ENCODE peak calls at places on chromosomes 11 and 22, in five cellular contexts. One of them, this sample, is unnamed.

GRCh38 chr11:95245038-95245437 is 14.0 kb upstream of the SESN3 start:
- DNase-seq in stimulated activated CD8-positive, alpha-beta memory T cell treated with anti-CD3 and anti-CD28 coated beads, Interleukin-4, amount 100 ng/mL, for 1 hour: no peak
- DNase-seq in keratinocyte: peak
- DNase-seq in NCI-H510A treated with DMSO at 0.1 percent for 48 hours: no peak
- DNase-seq in T-helper 2 cell: no peak
- DNase-seq in this sample: no peak

GRCh38 chr22:42915980-42916765 is 59.1 kb upstream of the ARFGAP3 start:
- DNase-seq in stimulated activated CD8-positive, alpha-beta memory T cell treated with anti-CD3 and anti-CD28 coated beads, Interleukin-4, amount 100 ng/mL, for 1 hour: no peak
- DNase-seq in keratinocyte: no peak
- DNase-seq in NCI-H510A treated with DMSO at 0.1 percent for 48 hours: peak
- DNase-seq in T-helper 2 cell: no peak
- DNase-seq in this sample: no peak

GRCh38 chr11:44219830-44220778 is 89.8 kb downstream of the ALX4 start:
- DNase-seq in stimulated activated CD8-positive, alpha-beta memory T cell treated with anti-CD3 and anti-CD28 coated beads, Interleukin-4, amount 100 ng/mL, for 1 hour: no peak
- DNase-seq in keratinocyte: no peak
- DNase-seq in NCI-H510A treated with DMSO at 0.1 percent for 48 hours: no peak
- DNase-seq in T-helper 2 cell: no peak
- DNase-seq in this sample: no peak

GRCh38 chr11:84963240-84963639 is 663.9 kb downstream of the DLG2 start:
- DNase-seq in stimulated activated CD8-positive, alpha-beta memory T cell treated with anti-CD3 and anti-CD28 coated beads, Interleukin-4, amount 100 ng/mL, for 1 hour: no peak
- DNase-seq in keratinocyte: no peak
- DNase-seq in NCI-H510A treated with DMSO at 0.1 percent for 48 hours: no peak
- DNase-seq in T-helper 2 cell: no peak
- DNase-seq in this sample: no peak

GRCh38 chr11:22792497-22792896 is 37.1 kb downstream of the SVIP start:
- DNase-seq in stimulated activated CD8-positive, alpha-beta memory T cell treated with anti-CD3 and anti-CD28 coated beads, Interleukin-4, amount 100 ng/mL, for 1 hour: no peak
- DNase-seq in keratinocyte: no peak
- DNase-seq in NCI-H510A treated with DMSO at 0.1 percent for 48 hours: no peak
- DNase-seq in T-helper 2 cell: no peak
- DNase-seq in this sample: no peak

GRCh38 chr11:15493921-15494630 is 379.4 kb downstream of the INSC start:
- DNase-seq in stimulated activated CD8-positive, alpha-beta memory T cell treated with anti-CD3 and anti-CD28 coated beads, Interleukin-4, amount 100 ng/mL, for 1 hour: no peak
- DNase-seq in keratinocyte: no peak
- DNase-seq in NCI-H510A treated with DMSO at 0.1 percent for 48 hours: peak
- DNase-seq in T-helper 2 cell: no peak
- DNase-seq in this sample: no peak

GRCh38 chr22:39543095-39543494 is 10.5 kb upstream of the RPS19BP1 start:
- DNase-seq in stimulated activated CD8-positive, alpha-beta memory T cell treated with anti-CD3 and anti-CD28 coated beads, Interleukin-4, amount 100 ng/mL, for 1 hour: no peak
- DNase-seq in keratinocyte: no peak
- DNase-seq in NCI-H510A treated with DMSO at 0.1 percent for 48 hours: no peak
- DNase-seq in T-helper 2 cell: no peak
- DNase-seq in this sample: no peak

GRCh38 chr22:40603088-40603605 is 33.4 kb downstream of the MRTFA start:
- DNase-seq in stimulated activated CD8-positive, alpha-beta memory T cell treated with anti-CD3 and anti-CD28 coated beads, Interleukin-4, amount 100 ng/mL, for 1 hour: no peak
- DNase-seq in keratinocyte: no peak
- DNase-seq in NCI-H510A treated with DMSO at 0.1 percent for 48 hours: no peak
- DNase-seq in T-helper 2 cell: no peak
- DNase-seq in this sample: no peak

GRCh38 chr11:8167796-8168195 is 1.0 kb downstream of the RIC3 start:
- DNase-seq in stimulated activated CD8-positive, alpha-beta memory T cell treated with anti-CD3 and anti-CD28 coated beads, Interleukin-4, amount 100 ng/mL, for 1 hour: no peak
- DNase-seq in keratinocyte: no peak
- DNase-seq in NCI-H510A treated with DMSO at 0.1 percent for 48 hours: peak
- DNase-seq in T-helper 2 cell: no peak
- DNase-seq in this sample: no peak

GRCh38 chr11:8719260-8720190 is 36.9 kb downstream of the RPL27A start:
- DNase-seq in stimulated activated CD8-positive, alpha-beta memory T cell treated with anti-CD3 and anti-CD28 coated beads, Interleukin-4, amount 100 ng/mL, for 1 hour: no peak
- DNase-seq in keratinocyte: peak
- DNase-seq in NCI-H510A treated with DMSO at 0.1 percent for 48 hours: no peak
- DNase-seq in T-helper 2 cell: no peak
- DNase-seq in this sample: no peak

GRCh38 chr22:19495562-19496323 is 16.0 kb downstream of the CDC45 start:
- DNase-seq in stimulated activated CD8-positive, alpha-beta memory T cell treated with anti-CD3 and anti-CD28 coated beads, Interleukin-4, amount 100 ng/mL, for 1 hour: no peak
- DNase-seq in keratinocyte: no peak
- DNase-seq in NCI-H510A treated with DMSO at 0.1 percent for 48 hours: no peak
- DNase-seq in T-helper 2 cell: no peak
- DNase-seq in this sample: no peak

GRCh38 chr22:37032134-37032534 is 12.6 kb downstream of the MPST start:
- DNase-seq in stimulated activated CD8-positive, alpha-beta memory T cell treated with anti-CD3 and anti-CD28 coated beads, Interleukin-4, amount 100 ng/mL, for 1 hour: no peak
- DNase-seq in keratinocyte: no peak
- DNase-seq in NCI-H510A treated with DMSO at 0.1 percent for 48 hours: no peak
- DNase-seq in T-helper 2 cell: no peak
- DNase-seq in this sample: no peak

GRCh38 chr11:12838463-12839120 is 164.4 kb downstream of the TEAD1 start:
- DNase-seq in stimulated activated CD8-positive, alpha-beta memory T cell treated with anti-CD3 and anti-CD28 coated beads, Interleukin-4, amount 100 ng/mL, for 1 hour: no peak
- DNase-seq in keratinocyte: no peak
- DNase-seq in NCI-H510A treated with DMSO at 0.1 percent for 48 hours: no peak
- DNase-seq in T-helper 2 cell: no peak
- DNase-seq in this sample: no peak

GRCh38 chr11:3738241-3738640 is 59.1 kb downstream of the NUP98 start:
- DNase-seq in stimulated activated CD8-positive, alpha-beta memory T cell treated with anti-CD3 and anti-CD28 coated beads, Interleukin-4, amount 100 ng/mL, for 1 hour: no peak
- DNase-seq in keratinocyte: no peak
- DNase-seq in NCI-H510A treated with DMSO at 0.1 percent for 48 hours: no peak
- DNase-seq in T-helper 2 cell: no peak
- DNase-seq in this sample: no peak

GRCh38 chr11:9714540-9714939 is 50.7 kb downstream of the SWAP70 start:
- DNase-seq in stimulated activated CD8-positive, alpha-beta memory T cell treated with anti-CD3 and anti-CD28 coated beads, Interleukin-4, amount 100 ng/mL, for 1 hour: no peak
- DNase-seq in keratinocyte: no peak
- DNase-seq in NCI-H510A treated with DMSO at 0.1 percent for 48 hours: no peak
- DNase-seq in T-helper 2 cell: no peak
- DNase-seq in this sample: no peak

GRCh38 chr11:61626580-61627380 is 45.9 kb upstream of the SYT7 start:
- DNase-seq in stimulated activated CD8-positive, alpha-beta memory T cell treated with anti-CD3 and anti-CD28 coated beads, Interleukin-4, amount 100 ng/mL, for 1 hour: no peak
- DNase-seq in keratinocyte: no peak
- DNase-seq in NCI-H510A treated with DMSO at 0.1 percent for 48 hours: peak
- DNase-seq in T-helper 2 cell: no peak
- DNase-seq in this sample: no peak

GRCh38 chr22:44639891-44640617 is 62.0 kb upstream of the PRR5 start:
- DNase-seq in stimulated activated CD8-positive, alpha-beta memory T cell treated with anti-CD3 and anti-CD28 coated beads, Interleukin-4, amount 100 ng/mL, for 1 hour: no peak
- DNase-seq in keratinocyte: no peak
- DNase-seq in NCI-H510A treated with DMSO at 0.1 percent for 48 hours: no peak
- DNase-seq in T-helper 2 cell: no peak
- DNase-seq in this sample: no peak

GRCh38 chr11:122197055-122197987 is 81.3 kb upstream of the BLID start:
- DNase-seq in stimulated activated CD8-positive, alpha-beta memory T cell treated with anti-CD3 and anti-CD28 coated beads, Interleukin-4, amount 100 ng/mL, for 1 hour: no peak
- DNase-seq in keratinocyte: peak
- DNase-seq in NCI-H510A treated with DMSO at 0.1 percent for 48 hours: no peak
- DNase-seq in T-helper 2 cell: no peak
- DNase-seq in this sample: no peak

GRCh38 chr11:1326435-1327063 is 17.1 kb upstream of the TOLLIP start:
- DNase-seq in stimulated activated CD8-positive, alpha-beta memory T cell treated with anti-CD3 and anti-CD28 coated beads, Interleukin-4, amount 100 ng/mL, for 1 hour: no peak
- DNase-seq in keratinocyte: no peak
- DNase-seq in NCI-H510A treated with DMSO at 0.1 percent for 48 hours: no peak
- DNase-seq in T-helper 2 cell: no peak
- DNase-seq in this sample: no peak

GRCh38 chr22:50338042-50338573 is 5.0 kb upstream of the PPP6R2 start:
- DNase-seq in stimulated activated CD8-positive, alpha-beta memory T cell treated with anti-CD3 and anti-CD28 coated beads, Interleukin-4, amount 100 ng/mL, for 1 hour: no peak
- DNase-seq in keratinocyte: no peak
- DNase-seq in NCI-H510A treated with DMSO at 0.1 percent for 48 hours: no peak
- DNase-seq in T-helper 2 cell: no peak
- DNase-seq in this sample: no peak

GRCh38 chr11:43222215-43222614 is 89.6 kb upstream of the API5 start:
- DNase-seq in stimulated activated CD8-positive, alpha-beta memory T cell treated with anti-CD3 and anti-CD28 coated beads, Interleukin-4, amount 100 ng/mL, for 1 hour: no peak
- DNase-seq in keratinocyte: no peak
- DNase-seq in NCI-H510A treated with DMSO at 0.1 percent for 48 hours: no peak
- DNase-seq in T-helper 2 cell: no peak
- DNase-seq in this sample: no peak

GRCh38 chr11:72634016-72634415 is 40.2 kb downstream of the PDE2A start:
- DNase-seq in stimulated activated CD8-positive, alpha-beta memory T cell treated with anti-CD3 and anti-CD28 coated beads, Interleukin-4, amount 100 ng/mL, for 1 hour: no peak
- DNase-seq in keratinocyte: no peak
- DNase-seq in NCI-H510A treated with DMSO at 0.1 percent for 48 hours: no peak
- DNase-seq in T-helper 2 cell: no peak
- DNase-seq in this sample: no peak

GRCh38 chr11:17810736-17811135 is 76.2 kb downstream of the KCNC1 start:
- DNase-seq in stimulated activated CD8-positive, alpha-beta memory T cell treated with anti-CD3 and anti-CD28 coated beads, Interleukin-4, amount 100 ng/mL, for 1 hour: no peak
- DNase-seq in keratinocyte: no peak
- DNase-seq in NCI-H510A treated with DMSO at 0.1 percent for 48 hours: no peak
- DNase-seq in T-helper 2 cell: no peak
- DNase-seq in this sample: no peak

GRCh38 chr11:29119116-29119515 is 897.7 kb downstream of the KCNA4 start:
- DNase-seq in stimulated activated CD8-positive, alpha-beta memory T cell treated with anti-CD3 and anti-CD28 coated beads, Interleukin-4, amount 100 ng/mL, for 1 hour: no peak
- DNase-seq in keratinocyte: no peak
- DNase-seq in NCI-H510A treated with DMSO at 0.1 percent for 48 hours: no peak
- DNase-seq in T-helper 2 cell: no peak
- DNase-seq in this sample: no peak

GRCh38 chr22:22086501-22087158 is 104.0 kb upstream of the TOP3B start:
- DNase-seq in stimulated activated CD8-positive, alpha-beta memory T cell treated with anti-CD3 and anti-CD28 coated beads, Interleukin-4, amount 100 ng/mL, for 1 hour: no peak
- DNase-seq in keratinocyte: no peak
- DNase-seq in NCI-H510A treated with DMSO at 0.1 percent for 48 hours: no peak
- DNase-seq in T-helper 2 cell: no peak
- DNase-seq in this sample: no peak

GRCh38 chr11:63985812-63986155 is 454 bp upstream of the OTUB1 start:
- DNase-seq in stimulated activated CD8-positive, alpha-beta memory T cell treated with anti-CD3 and anti-CD28 coated beads, Interleukin-4, amount 100 ng/mL, for 1 hour: no peak
- DNase-seq in keratinocyte: no peak
- DNase-seq in NCI-H510A treated with DMSO at 0.1 percent for 48 hours: no peak
- DNase-seq in T-helper 2 cell: peak
- DNase-seq in this sample: no peak

GRCh38 chr11:18540207-18541009 is 13.7 kb upstream of the TSG101 start:
- DNase-seq in stimulated activated CD8-positive, alpha-beta memory T cell treated with anti-CD3 and anti-CD28 coated beads, Interleukin-4, amount 100 ng/mL, for 1 hour: no peak
- DNase-seq in keratinocyte: no peak
- DNase-seq in NCI-H510A treated with DMSO at 0.1 percent for 48 hours: peak
- DNase-seq in T-helper 2 cell: peak
- DNase-seq in this sample: no peak

GRCh38 chr22:19579880-19580279 is 55.7 kb upstream of the CLDN5 start:
- DNase-seq in stimulated activated CD8-positive, alpha-beta memory T cell treated with anti-CD3 and anti-CD28 coated beads, Interleukin-4, amount 100 ng/mL, for 1 hour: no peak
- DNase-seq in keratinocyte: no peak
- DNase-seq in NCI-H510A treated with DMSO at 0.1 percent for 48 hours: no peak
- DNase-seq in T-helper 2 cell: no peak
- DNase-seq in this sample: no peak

GRCh38 chr22:29073618-29074275 is 912 bp downstream of the KREMEN1 start:
- DNase-seq in stimulated activated CD8-positive, alpha-beta memory T cell treated with anti-CD3 and anti-CD28 coated beads, Interleukin-4, amount 100 ng/mL, for 1 hour: no peak
- DNase-seq in keratinocyte: no peak
- DNase-seq in NCI-H510A treated with DMSO at 0.1 percent for 48 hours: no peak
- DNase-seq in T-helper 2 cell: no peak
- DNase-seq in this sample: no peak

GRCh38 chr11:122309262-122309925 is 193.4 kb upstream of the BLID start:
- DNase-seq in stimulated activated CD8-positive, alpha-beta memory T cell treated with anti-CD3 and anti-CD28 coated beads, Interleukin-4, amount 100 ng/mL, for 1 hour: no peak
- DNase-seq in keratinocyte: no peak
- DNase-seq in NCI-H510A treated with DMSO at 0.1 percent for 48 hours: no peak
- DNase-seq in T-helper 2 cell: no peak
- DNase-seq in this sample: no peak

GRCh38 chr11:117749541-117749910 is 47.5 kb downstream of the DSCAML1 start:
- DNase-seq in stimulated activated CD8-positive, alpha-beta memory T cell treated with anti-CD3 and anti-CD28 coated beads, Interleukin-4, amount 100 ng/mL, for 1 hour: no peak
- DNase-seq in keratinocyte: no peak
- DNase-seq in NCI-H510A treated with DMSO at 0.1 percent for 48 hours: no peak
- DNase-seq in T-helper 2 cell: no peak
- DNase-seq in this sample: no peak

GRCh38 chr11:114053406-114053805 is 6.1 kb upstream of the ZBTB16 start:
- DNase-seq in stimulated activated CD8-positive, alpha-beta memory T cell treated with anti-CD3 and anti-CD28 coated beads, Interleukin-4, amount 100 ng/mL, for 1 hour: no peak
- DNase-seq in keratinocyte: no peak
- DNase-seq in NCI-H510A treated with DMSO at 0.1 percent for 48 hours: no peak
- DNase-seq in T-helper 2 cell: no peak
- DNase-seq in this sample: no peak

GRCh38 chr11:76561245-76561644 is 109.3 kb downstream of the LRRC32 start:
- DNase-seq in stimulated activated CD8-positive, alpha-beta memory T cell treated with anti-CD3 and anti-CD28 coated beads, Interleukin-4, amount 100 ng/mL, for 1 hour: no peak
- DNase-seq in keratinocyte: no peak
- DNase-seq in NCI-H510A treated with DMSO at 0.1 percent for 48 hours: no peak
- DNase-seq in T-helper 2 cell: no peak
- DNase-seq in this sample: no peak

GRCh38 chr11:67277231-67277961 is 11.1 kb downstream of the GRK2 start:
- DNase-seq in stimulated activated CD8-positive, alpha-beta memory T cell treated with anti-CD3 and anti-CD28 coated beads, Interleukin-4, amount 100 ng/mL, for 1 hour: peak
- DNase-seq in keratinocyte: no peak
- DNase-seq in NCI-H510A treated with DMSO at 0.1 percent for 48 hours: peak
- DNase-seq in T-helper 2 cell: peak
- DNase-seq in this sample: peak

GRCh38 chr11:73894725-73895335 is 18.0 kb downstream of the PAAF1 start:
- DNase-seq in stimulated activated CD8-positive, alpha-beta memory T cell treated with anti-CD3 and anti-CD28 coated beads, Interleukin-4, amount 100 ng/mL, for 1 hour: no peak
- DNase-seq in keratinocyte: no peak
- DNase-seq in NCI-H510A treated with DMSO at 0.1 percent for 48 hours: no peak
- DNase-seq in T-helper 2 cell: no peak
- DNase-seq in this sample: no peak

GRCh38 chr22:45216133-45217003 is 24.3 kb downstream of the KIAA0930 start:
- DNase-seq in stimulated activated CD8-positive, alpha-beta memory T cell treated with anti-CD3 and anti-CD28 coated beads, Interleukin-4, amount 100 ng/mL, for 1 hour: no peak
- DNase-seq in keratinocyte: no peak
- DNase-seq in NCI-H510A treated with DMSO at 0.1 percent for 48 hours: no peak
- DNase-seq in T-helper 2 cell: no peak
- DNase-seq in this sample: no peak

GRCh38 chr11:133530501-133530835 is 1.8 kb downstream of the OPCML start:
- DNase-seq in stimulated activated CD8-positive, alpha-beta memory T cell treated with anti-CD3 and anti-CD28 coated beads, Interleukin-4, amount 100 ng/mL, for 1 hour: no peak
- DNase-seq in keratinocyte: no peak
- DNase-seq in NCI-H510A treated with DMSO at 0.1 percent for 48 hours: no peak
- DNase-seq in T-helper 2 cell: no peak
- DNase-seq in this sample: no peak

GRCh38 chr11:44563716-44564115 is 1.7 kb upstream of the CD82 start:
- DNase-seq in stimulated activated CD8-positive, alpha-beta memory T cell treated with anti-CD3 and anti-CD28 coated beads, Interleukin-4, amount 100 ng/mL, for 1 hour: no peak
- DNase-seq in keratinocyte: no peak
- DNase-seq in NCI-H510A treated with DMSO at 0.1 percent for 48 hours: no peak
- DNase-seq in T-helper 2 cell: no peak
- DNase-seq in this sample: no peak

GRCh38 chr11:84091212-84091986 is 805.2 kb upstream of the CCDC90B start:
- DNase-seq in stimulated activated CD8-positive, alpha-beta memory T cell treated with anti-CD3 and anti-CD28 coated beads, Interleukin-4, amount 100 ng/mL, for 1 hour: no peak
- DNase-seq in keratinocyte: no peak
- DNase-seq in NCI-H510A treated with DMSO at 0.1 percent for 48 hours: no peak
- DNase-seq in T-helper 2 cell: no peak
- DNase-seq in this sample: no peak